ENCODE peak calls at places on chromosomes 5 and 9, in six cellular contexts. One of them, this sample, is unnamed.

GRCh38 chr9:35464056-35465025 is 25.6 kb upstream of the RUSC2 start:
- DNase-seq in fibroblast of mammary gland: peak
- DNase-seq in pancreas: no peak
- DNase-seq in HFF-Myc: no peak
- DNase-seq in mesothelial cell of epicardium: no peak
- DNase-seq in glutamatergic neuron: no peak
- DNase-seq in this sample: no peak

GRCh38 chr5:137666109-137666850 is 69.6 kb downstream of the KLHL3 start:
- DNase-seq in fibroblast of mammary gland: peak
- DNase-seq in HFF-Myc: no peak
- DNase-seq in glutamatergic neuron: no peak
- DNase-seq in pancreas: peak
- DNase-seq in mesothelial cell of epicardium: no peak
- DNase-seq in this sample: no peak

GRCh38 chr9:137445930-137446431 is 4.8 kb upstream of the ENTPD8 start:
- DNase-seq in pancreas: no peak
- DNase-seq in mesothelial cell of epicardium: no peak
- DNase-seq in HFF-Myc: no peak
- DNase-seq in fibroblast of mammary gland: peak
- DNase-seq in glutamatergic neuron: peak
- DNase-seq in this sample: no peak

GRCh38 chr9:81377310-81377709 is 312.0 kb downstream of the TLE1 start:
- DNase-seq in pancreas: no peak
- DNase-seq in HFF-Myc: no peak
- DNase-seq in mesothelial cell of epicardium: no peak
- DNase-seq in fibroblast of mammary gland: no peak
- DNase-seq in glutamatergic neuron: no peak
- DNase-seq in this sample: no peak

GRCh38 chr9:94097788-94098413 is 13.6 kb downstream of the PTPDC1 start:
- DNase-seq in pancreas: no peak
- DNase-seq in mesothelial cell of epicardium: no peak
- DNase-seq in fibroblast of mammary gland: peak
- DNase-seq in glutamatergic neuron: no peak
- DNase-seq in HFF-Myc: peak
- DNase-seq in this sample: peak

GRCh38 chr5:5335708-5336211 is 86.7 kb upstream of the ICE1 start:
- DNase-seq in HFF-Myc: peak
- DNase-seq in pancreas: no peak
- DNase-seq in glutamatergic neuron: no peak
- DNase-seq in mesothelial cell of epicardium: no peak
- DNase-seq in fibroblast of mammary gland: peak
- DNase-seq in this sample: peak

GRCh38 chr5:168085321-168086040 is 206.0 kb upstream of the WWC1 start:
- DNase-seq in glutamatergic neuron: no peak
- DNase-seq in pancreas: no peak
- DNase-seq in HFF-Myc: no peak
- DNase-seq in mesothelial cell of epicardium: no peak
- DNase-seq in fibroblast of mammary gland: no peak
- DNase-seq in this sample: no peak

GRCh38 chr9:80615964-80616363 is 1044.2 kb downstream of the TLE4 start:
- DNase-seq in HFF-Myc: no peak
- DNase-seq in pancreas: no peak
- DNase-seq in mesothelial cell of epicardium: no peak
- DNase-seq in glutamatergic neuron: no peak
- DNase-seq in fibroblast of mammary gland: peak
- DNase-seq in this sample: no peak

GRCh38 chr5:79464695-79465332 is 49.1 kb downstream of the HOMER1 start:
- DNase-seq in pancreas: no peak
- DNase-seq in fibroblast of mammary gland: peak
- DNase-seq in HFF-Myc: no peak
- DNase-seq in glutamatergic neuron: no peak
- DNase-seq in mesothelial cell of epicardium: no peak
- DNase-seq in this sample: no peak

GRCh38 chr9:34540826-34541225 is 18.0 kb upstream of the ENHO start:
- DNase-seq in HFF-Myc: no peak
- DNase-seq in pancreas: no peak
- DNase-seq in mesothelial cell of epicardium: no peak
- DNase-seq in fibroblast of mammary gland: peak
- DNase-seq in glutamatergic neuron: no peak
- DNase-seq in this sample: peak

GRCh38 chr5:79845448-79846197 is 145.4 kb downstream of the MTX3 start:
- DNase-seq in fibroblast of mammary gland: peak
- DNase-seq in HFF-Myc: peak
- DNase-seq in pancreas: no peak
- DNase-seq in glutamatergic neuron: no peak
- DNase-seq in mesothelial cell of epicardium: no peak
- DNase-seq in this sample: peak

GRCh38 chr5:71836547-71837112 is 117.6 kb downstream of the CARTPT start:
- DNase-seq in fibroblast of mammary gland: peak
- DNase-seq in HFF-Myc: no peak
- DNase-seq in mesothelial cell of epicardium: no peak
- DNase-seq in glutamatergic neuron: no peak
- DNase-seq in pancreas: no peak
- DNase-seq in this sample: no peak

DNA sequence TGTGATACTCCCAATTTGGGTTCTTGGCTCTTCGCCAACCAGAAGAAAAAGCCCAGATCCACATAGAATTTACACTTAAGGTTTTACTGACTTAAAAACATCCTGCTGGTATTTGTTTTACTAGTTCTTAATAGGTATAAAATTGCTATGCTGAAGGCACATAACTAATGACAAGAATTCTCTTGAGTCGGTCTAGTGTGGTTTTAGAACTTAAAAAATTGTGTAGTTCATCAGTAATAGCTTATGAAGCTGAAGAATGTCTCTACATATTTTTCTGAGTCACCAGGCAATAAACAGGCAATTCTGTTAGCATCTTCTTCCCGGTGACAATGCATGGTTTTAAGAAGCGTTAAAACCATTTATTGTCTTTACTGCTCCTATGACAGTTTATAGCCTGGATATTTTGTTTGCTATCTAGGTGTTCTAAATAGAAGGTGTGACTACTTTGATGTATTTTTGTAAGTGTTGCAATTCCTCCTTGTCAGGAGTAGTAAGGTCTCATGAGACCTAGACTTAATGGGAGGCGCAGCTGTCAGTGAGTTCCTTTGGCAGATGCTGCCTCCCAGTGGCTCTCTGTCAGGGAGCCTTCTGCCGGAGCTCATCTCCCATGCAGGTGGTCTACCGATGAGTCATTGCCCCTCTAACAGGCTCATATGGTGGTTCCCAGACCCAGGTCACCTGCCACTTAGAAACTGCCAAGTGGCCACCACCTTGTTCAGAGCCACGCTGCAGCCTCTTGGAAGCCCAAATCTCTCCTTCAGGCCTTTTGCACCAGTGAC is 173.8 kb downstream of the MAST4 start:
- DNase-seq in fibroblast of mammary gland: peak
- DNase-seq in HFF-Myc: no peak
- DNase-seq in glutamatergic neuron: peak
- DNase-seq in pancreas: no peak
- DNase-seq in mesothelial cell of epicardium: no peak
- DNase-seq in this sample: no peak
- TF ChIP-seq CTCF in fibroblast of mammary gland: peak
- TF ChIP-seq CTCF in HFF-Myc: peak
- TF ChIP-seq CTCF in glutamatergic neuron: no peak
- TF ChIP-seq CTCF in pancreas: no peak
- TF ChIP-seq CTCF in mesothelial cell of epicardium: no peak
- TF ChIP-seq CTCF in this sample: no peak

GRCh38 chr9:108813951-108814601 is 41.7 kb downstream of the ACTL7B start:
- DNase-seq in mesothelial cell of epicardium: no peak
- DNase-seq in fibroblast of mammary gland: peak
- DNase-seq in pancreas: no peak
- DNase-seq in glutamatergic neuron: no peak
- DNase-seq in HFF-Myc: peak
- DNase-seq in this sample: peak
- TF ChIP-seq CTCF in mesothelial cell of epicardium: no peak
- TF ChIP-seq CTCF in fibroblast of mammary gland: peak
- TF ChIP-seq CTCF in pancreas: no peak
- TF ChIP-seq CTCF in glutamatergic neuron: no peak
- TF ChIP-seq CTCF in HFF-Myc: peak
- TF ChIP-seq CTCF in this sample: peak

GRCh38 chr5:170429014-170429413 is 39.8 kb upstream of the KCNMB1 start:
- DNase-seq in glutamatergic neuron: no peak
- DNase-seq in pancreas: no peak
- DNase-seq in HFF-Myc: no peak
- DNase-seq in fibroblast of mammary gland: peak
- DNase-seq in mesothelial cell of epicardium: no peak
- DNase-seq in this sample: no peak
- TF ChIP-seq CTCF in glutamatergic neuron: no peak
- TF ChIP-seq CTCF in pancreas: no peak
- TF ChIP-seq CTCF in HFF-Myc: peak
- TF ChIP-seq CTCF in fibroblast of mammary gland: peak
- TF ChIP-seq CTCF in mesothelial cell of epicardium: no peak
- TF ChIP-seq CTCF in this sample: peak

GRCh38 chr5:51345106-51345505 is 38.1 kb upstream of the ISL1 start:
- DNase-seq in glutamatergic neuron: no peak
- DNase-seq in pancreas: no peak
- DNase-seq in fibroblast of mammary gland: no peak
- DNase-seq in mesothelial cell of epicardium: no peak
- DNase-seq in HFF-Myc: no peak
- DNase-seq in this sample: no peak

GRCh38 chr5:51347157-51347556 is 36.1 kb upstream of the ISL1 start:
- DNase-seq in mesothelial cell of epicardium: no peak
- DNase-seq in glutamatergic neuron: no peak
- DNase-seq in fibroblast of mammary gland: no peak
- DNase-seq in HFF-Myc: no peak
- DNase-seq in pancreas: no peak
- DNase-seq in this sample: no peak

GRCh38 chr5:51347704-51348103 is 35.5 kb upstream of the ISL1 start:
- DNase-seq in mesothelial cell of epicardium: no peak
- DNase-seq in pancreas: no peak
- DNase-seq in HFF-Myc: no peak
- DNase-seq in fibroblast of mammary gland: no peak
- DNase-seq in glutamatergic neuron: no peak
- DNase-seq in this sample: no peak
- TF ChIP-seq CTCF in mesothelial cell of epicardium: no peak
- TF ChIP-seq CTCF in pancreas: no peak
- TF ChIP-seq CTCF in HFF-Myc: no peak
- TF ChIP-seq CTCF in fibroblast of mammary gland: no peak
- TF ChIP-seq CTCF in glutamatergic neuron: peak
- TF ChIP-seq CTCF in this sample: no peak

GRCh38 chr9:105656131-105656921 is 5.9 kb upstream of the TAL2 start:
- DNase-seq in mesothelial cell of epicardium: peak
- DNase-seq in fibroblast of mammary gland: no peak
- DNase-seq in pancreas: no peak
- DNase-seq in HFF-Myc: no peak
- DNase-seq in glutamatergic neuron: peak
- DNase-seq in this sample: no peak
- TF ChIP-seq CTCF in mesothelial cell of epicardium: no peak
- TF ChIP-seq CTCF in fibroblast of mammary gland: no peak
- TF ChIP-seq CTCF in pancreas: no peak
- TF ChIP-seq CTCF in HFF-Myc: no peak
- TF ChIP-seq CTCF in glutamatergic neuron: no peak
- TF ChIP-seq CTCF in this sample: no peak